ENCODE peak calls at places on chromosomes 2 and 18, in eight cellular contexts. V, M, N, G, H, Y, A and R are unnamed samples.

GRCh38 chr18:6139007-6139406 is 243.7 kb upstream of the TMEM200C start:
- DNase-seq in V (no peak), M (no peak), N (no peak), G (no peak), H (no peak), Y (no peak), A (no peak), R (no peak)

GRCh38 chr2:223995569-223995968 is 38.3 kb downstream of the MRPL44 start:
- DNase-seq in V (no peak), M (peak; percentile 62), N (no peak), G (no peak), H (no peak), Y (no peak), A (no peak), R (no peak)

GRCh38 chr2:158497486-158497885 is 40.7 kb downstream of the PKP4 start:
- DNase-seq in V (no peak), M (no peak), N (no peak), G (no peak), H (no peak), Y (no peak), A (no peak), R (no peak)

GRCh38 chr18:55406374-55407045 is 181.5 kb downstream of the TCF4 start:
- DNase-seq in V (no peak), M (no peak), N (no peak), G (no peak), H (no peak), Y (no peak), A (no peak), R (no peak)

GRCh38 chr2:121748202-121748601 is 7.2 kb upstream of the TSN start:
- DNase-seq in V (peak; percentile 10), M (peak; percentile 52), N (no peak), G (no peak), H (no peak), Y (no peak), A (no peak), R (peak; percentile 71)

GRCh38 chr2:218149865-218150264 is 16.9 kb downstream of the CXCR1 start:
- DNase-seq in V (no peak), M (no peak), N (no peak), G (no peak), H (no peak), Y (no peak), A (no peak), R (no peak)

GRCh38 chr2:63698825-63699548 is 110.2 kb downstream of the MDH1 start:
- DNase-seq in V (peak; percentile 24), M (peak; percentile 92), N (no peak), G (peak; percentile 26), H (peak; percentile 11), Y (peak; percentile 81), A (peak; percentile 22), R (peak; percentile 88)

GRCh38 chr2:215635788-215636139 is 199.9 kb upstream of the FN1 start:
- DNase-seq in V (no peak), M (peak; percentile 71), N (no peak), G (no peak), H (no peak), Y (no peak), A (no peak), R (no peak)

GRCh38 chr2:203225423-203226039 is 13.3 kb upstream of the CYP20A1 start:
- DNase-seq in V (no peak), M (peak; percentile 27), N (no peak), G (no peak), H (no peak), Y (no peak), A (no peak), R (peak; percentile 69)

GRCh38 chr2:2850218-2850850 is 519.3 kb upstream of the MYT1L start:
- DNase-seq in V (no peak), M (no peak), N (no peak), G (no peak), H (no peak), Y (no peak), A (no peak), R (no peak)

GRCh38 chr2:112893801-112894200 is 17.2 kb upstream of the IL37 start:
- DNase-seq in V (no peak), M (no peak), N (no peak), G (no peak), H (no peak), Y (no peak), A (no peak), R (no peak)

GRCh38 chr2:6447209-6447608 is 418.5 kb downstream of the CMPK2 start:
- DNase-seq in V (no peak), M (no peak), N (no peak), G (no peak), H (no peak), Y (no peak), A (no peak), R (no peak)

GRCh38 chr18:76506974-76507764 is 12.1 kb upstream of the ZNF516 start:
- DNase-seq in V (no peak), M (no peak), N (no peak), G (no peak), H (no peak), Y (no peak), A (no peak), R (no peak)

GRCh38 chr18:9079863-9080528 is 22.5 kb upstream of the NDUFV2 start:
- DNase-seq in V (no peak), M (no peak), N (no peak), G (no peak), H (no peak), Y (no peak), A (no peak), R (no peak)
- H3K27ac ChIP-seq in V (no peak overlapping the region), M (no peak overlapping the region), N (no peak overlapping the region), G (no peak overlapping the region), H (no peak overlapping the region), Y (peak overlapping the region; percentile 41), A (no peak overlapping the region), R (no peak overlapping the region)

GRCh38 chr2:145992572-145992971 is 1472.7 kb upstream of the ZEB2 start:
- DNase-seq in V (no peak), M (no peak), N (no peak), G (no peak), H (no peak), Y (no peak), A (no peak), R (no peak)

DNA sequence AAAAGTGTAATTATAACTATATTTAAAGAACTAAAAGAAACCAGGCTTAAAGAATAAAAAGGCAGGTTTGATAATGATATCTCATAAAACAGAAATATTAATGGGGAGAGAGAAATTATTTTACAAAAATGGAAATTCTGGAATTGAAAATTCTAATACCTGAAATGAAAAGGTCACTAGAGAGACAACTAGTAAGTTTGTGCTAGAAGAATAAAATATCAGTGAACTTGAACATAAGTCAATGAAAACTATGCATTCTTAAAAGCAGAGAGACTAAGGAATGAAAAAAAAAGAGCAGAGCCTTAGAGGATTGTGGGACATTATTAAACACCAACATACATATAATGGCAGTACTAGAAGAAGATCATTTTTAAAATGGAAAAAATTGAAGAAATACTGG is 1475.0 kb upstream of the ZEB2 start:
- DNase-seq in V (no peak), M (no peak), N (no peak), G (no peak), H (no peak), Y (no peak), A (no peak), R (no peak)
- TF ChIP-seq CTCF in V (no peak), M (no peak), N (no peak), G (no peak), H (no peak), Y (no peak), A (no peak), R (no peak)

GRCh38 chr2:235493402-235493774 is 455 bp upstream of the AGAP1 start:
- DNase-seq in V (no peak), M (peak; percentile 72), N (no peak), G (no peak), H (no peak), Y (peak; percentile 83), A (no peak), R (no peak)

GRCh38 chr2:235495373-235496238 is 1.8 kb downstream of the AGAP1 start:
- DNase-seq in V (no peak), M (no peak), N (no peak), G (no peak), H (no peak), Y (no peak), A (peak; percentile 26), R (peak; percentile 50)

GRCh38 chr2:235496239-235496621 is 2.4 kb downstream of the AGAP1 start:
- DNase-seq in V (no peak), M (no peak), N (no peak), G (no peak), H (no peak), Y (no peak), A (no peak), R (peak; percentile 52)

GRCh38 chr2:235493775-235494715 is at the start of gene AGAP1:
- DNase-seq in V (peak; percentile 30), M (peak; percentile 94), N (no peak), G (no peak), H (peak; percentile 88), Y (peak; percentile 89), A (peak; percentile 92), R (peak; percentile 95)

DNA sequence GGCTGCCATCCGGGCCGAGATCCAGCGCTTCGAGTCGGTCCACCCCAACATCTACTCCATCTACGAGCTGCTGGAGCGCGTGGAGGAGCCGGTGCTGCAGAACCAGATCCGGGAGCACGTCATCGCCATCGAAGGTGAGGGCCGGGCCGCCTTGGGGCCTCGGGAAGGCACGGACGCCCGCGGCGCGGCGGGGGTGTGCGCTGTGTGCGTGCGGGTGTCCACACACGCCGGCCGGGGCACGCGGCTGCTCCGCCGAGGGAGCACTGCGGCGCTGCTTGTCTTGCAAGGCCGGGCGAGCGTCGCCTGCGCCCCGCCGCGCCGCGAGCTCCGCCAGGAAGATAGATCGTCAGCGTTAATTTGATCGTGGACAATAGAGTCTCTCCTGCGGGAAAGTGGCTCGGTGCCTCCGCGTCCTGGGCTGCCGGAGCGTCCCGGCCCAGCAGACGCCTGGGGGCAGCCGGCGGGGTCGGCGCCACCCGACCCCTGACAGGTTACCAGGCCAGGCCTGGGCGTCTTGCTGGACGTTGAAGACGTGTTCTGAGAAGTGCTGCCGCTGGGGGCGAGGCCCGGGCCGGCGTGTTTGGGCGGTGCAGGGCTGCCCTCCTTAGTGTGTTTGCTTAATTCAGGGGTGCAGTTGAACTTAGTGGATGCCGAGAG is 1.0 kb downstream of the AGAP1 start:
- DNase-seq in V (no peak), M (peak; percentile 51), N (no peak), G (no peak), H (no peak), Y (no peak), A (peak; percentile 57), R (peak; percentile 83)
- H3K27ac ChIP-seq in V (no peak overlapping the region), M (no peak overlapping the region), N (peak overlapping the region; percentile 5), G (no peak overlapping the region), H (peak overlapping the region; percentile 23), Y (peak overlapping the region; percentile 92), A (peak overlapping the region; percentile 27), R (no peak overlapping the region)

GRCh38 chr2:234635284-234635683 is 138.4 kb upstream of the ARL4C start:
- DNase-seq in V (no peak), M (no peak), N (peak; percentile 9), G (no peak), H (no peak), Y (no peak), A (no peak), R (no peak)
- TF ChIP-seq CTCF in V (peak; percentile 30), M (peak; percentile 15), N (no peak), G (no peak), H (no peak), Y (no peak), A (no peak), R (no peak)

DNA sequence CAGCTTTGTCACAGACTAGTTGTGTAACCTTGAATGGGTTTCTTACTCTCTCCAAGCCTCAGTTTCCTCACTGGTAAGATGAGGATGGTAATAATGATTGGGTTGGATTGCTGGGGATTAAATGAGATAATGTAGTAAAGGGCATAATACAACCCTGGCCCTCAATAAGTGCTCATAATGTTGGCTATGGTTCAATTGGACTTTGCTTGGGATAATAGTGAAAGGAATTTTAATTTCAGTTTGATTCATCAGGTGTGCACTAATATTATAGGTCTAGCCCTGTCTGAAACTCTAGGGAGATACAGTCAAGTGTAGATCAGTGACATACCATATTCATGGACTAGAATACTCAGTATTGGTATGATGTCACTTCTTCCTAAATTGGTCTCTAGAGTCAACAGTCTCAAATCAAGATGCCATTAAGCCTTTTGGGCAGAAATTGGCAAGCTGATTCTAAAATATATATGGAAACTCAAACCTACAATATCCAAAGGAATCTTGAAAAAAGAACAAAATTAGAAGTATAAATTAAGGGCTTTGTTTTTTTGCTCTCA is 161.4 kb downstream of the SMAD7 start:
- DNase-seq in V (no peak), M (no peak), N (no peak), G (no peak), H (no peak), Y (no peak), A (no peak), R (no peak)
- H3K27ac ChIP-seq in V (no peak overlapping the region), M (peak overlapping the region; percentile 89), N (no peak overlapping the region), G (peak overlapping the region; percentile 90), H (no peak overlapping the region), Y (peak overlapping the region; percentile 92), A (no peak overlapping the region), R (no peak overlapping the region)